ENCODE peak calls at places on chromosome 11, in eight cellular contexts. Y, W, R, C, Z, V, K and D are unnamed samples.

GRCh38 chr11:5275369-5276110 is 5.8 kb upstream of the HBE1 start:
- DNase-seq in Y (no peak), V (no peak), Z (no peak), R (no peak), C (no peak), K (no peak), W (no peak), D (no peak)

GRCh38 chr11:27497284-27497866 is 9.2 kb downstream of the LIN7C start:
- DNase-seq in Z (peak; percentile 23), C (peak; percentile 44), Y (no peak), K (no peak), V (no peak), R (no peak), W (peak; percentile 22), D (peak; percentile 30)

GRCh38 chr11:85945296-85945695 is 90.1 kb downstream of the CCDC83 start:
- DNase-seq in Y (no peak), R (no peak), Z (no peak), K (no peak), V (no peak), W (no peak), C (no peak), D (no peak)

GRCh38 chr11:59062602-59063529 is 23.2 kb upstream of the GLYATL1B start:
- DNase-seq in K (no peak), W (peak; percentile 21), R (peak; percentile 36), Z (no peak), Y (no peak), C (peak; percentile 42), V (no peak), D (no peak)

GRCh38 chr11:132064987-132065620 is 694.7 kb downstream of the NTM start:
- DNase-seq in R (no peak), Z (no peak), W (no peak), Y (peak; percentile 67), K (no peak), C (peak; percentile 96), V (no peak), D (peak; percentile 40)

GRCh38 chr11:17476317-17477083 is at the start of gene ABCC8:
- DNase-seq in W (peak; percentile 45), R (peak; percentile 55), Y (no peak), C (no peak), Z (no peak), V (no peak), K (no peak), D (no peak)

GRCh38 chr11:10725907-10726253 is 25.2 kb upstream of the CTR9 start:
- DNase-seq in W (no peak), Z (no peak), V (no peak), C (no peak), R (no peak), Y (no peak), K (no peak), D (no peak)

GRCh38 chr11:11071483-11071882 is 213.6 kb upstream of the ZBED5 start:
- DNase-seq in V (no peak), C (no peak), W (no peak), Z (no peak), Y (no peak), K (no peak), R (no peak), D (no peak)

GRCh38 chr11:57491371-57492061 is 24.0 kb downstream of the SLC43A1 start:
- DNase-seq in Y (no peak), Z (no peak), K (peak; percentile 41), V (peak; percentile 56), W (no peak), R (peak; percentile 83), C (peak; percentile 36), D (no peak)

GRCh38 chr11:9280655-9281301 is 15.6 kb upstream of the DENND5A start:
- DNase-seq in W (no peak), K (peak; percentile 38), V (peak; percentile 36), R (no peak), Y (peak; percentile 62), Z (no peak), C (peak; percentile 54), D (peak; percentile 41)

GRCh38 chr11:133997556-133997955 is 40.8 kb upstream of the IGSF9B start:
- DNase-seq in Z (no peak), C (no peak), W (no peak), K (no peak), R (no peak), V (no peak), Y (no peak), D (no peak)